ENCODE peak calls at places on chromosome 20, in five cellular contexts. R is colonic mucosa; H is effector CD4-positive, alpha-beta T cell; A is cardiac fibroblast; B is non-pigmented ciliary epithelial cell. Y is an unnamed sample.
A peak's percentile ranks its signal among the peaks of the same experiment; 100 is the strongest.

GRCh38 chr20:10922941-10923340 is 249.1 kb upstream of the JAG1 start:
- DNase-seq in R (no peak), H (no peak), A (peak; percentile 87), B (peak; percentile 85), Y (no peak)

GRCh38 chr20:59955131-59955796 is 3.0 kb upstream of the CDH26 start:
- DNase-seq in R (no peak), H (no peak), A (no peak), B (no peak), Y (no peak)

GRCh38 chr20:43781215-43781614 is 54.4 kb upstream of the GTSF1L start:
- DNase-seq in R (no peak), H (no peak), A (no peak), B (no peak), Y (no peak)

GRCh38 chr20:64151634-64152530 is 12.4 kb upstream of the MYT1 start:
- DNase-seq in R (no peak), H (no peak), A (no peak), B (no peak), Y (no peak)

GRCh38 chr20:46232575-46232974 is 75.7 kb downstream of the CDH22 start:
- DNase-seq in R (no peak), H (no peak), A (no peak), B (no peak), Y (no peak)

GRCh38 chr20:50193851-50194830 is 3.5 kb downstream of the CEBPB start:
- DNase-seq in R (no peak), H (no peak), A (peak; percentile 62), B (no peak), Y (peak; percentile 80)

GRCh38 chr20:14360386-14360785 is 23.0 kb upstream of the FLRT3 start:
- DNase-seq in R (no peak), H (no peak), A (no peak), B (no peak), Y (no peak)

GRCh38 chr20:31551581-31552081 is 37.4 kb downstream of the HM13 start:
- DNase-seq in R (no peak), H (no peak), A (no peak), B (peak; percentile 64), Y (peak; percentile 68)